ENCODE peak calls at places on chromosomes 5 and 9, in eight cellular contexts. G is activated naive CD4-positive, alpha-beta T cell treated with Interleukin-2 at 50 U/mL for 16 hours; K is naive thymus-derived CD4-positive, alpha-beta T cell; R is DMS 273 treated with DMSO at 0.1 percent for 48 hours; I is left ventricle myocardium inferior; E is spleen; O is Peyer's patch; N is CD8-positive, alpha-beta T cell. U is an unnamed sample.

GRCh38 chr9:136323420-136323819 is 3.9 kb upstream of the GPSM1 start:
- DNase-seq in G (no peak), K (no peak), R (no peak), I (no peak), E (no peak), O (no peak), N (no peak), U (no peak)

GRCh38 chr9:115121140-115121710 is 3.3 kb upstream of the TNC start:
- DNase-seq in G (no peak), K (no peak), R (no peak), I (no peak), E (no peak), O (no peak), N (no peak), U (no peak)

GRCh38 chr5:157290981-157291711 is 25.2 kb downstream of the CYFIP2 start:
- DNase-seq in G (no peak), K (no peak), R (no peak), I (no peak), E (no peak), O (peak; percentile 90), N (no peak), U (peak; percentile 41)

GRCh38 chr5:180364306-180364856 is 11.2 kb upstream of the GFPT2 start:
- DNase-seq in G (no peak), K (no peak), R (no peak), I (no peak), E (no peak), O (no peak), N (no peak), U (no peak)

GRCh38 chr9:36191290-36191645 is 547 bp downstream of the CLTA start:
- DNase-seq in G (peak; percentile 59), K (peak; percentile 25), R (no peak), I (peak; percentile 41), E (peak; percentile 86), O (peak; percentile 61), N (no peak), U (peak; percentile 60)

GRCh38 chr5:108259306-108259705 is 122.6 kb downstream of the FBXL17 start:
- DNase-seq in G (no peak), K (no peak), R (no peak), I (no peak), E (no peak), O (no peak), N (no peak), U (peak; percentile 40)

GRCh38 chr5:151492729-151493128 is 45.3 kb downstream of the SLC36A1 start:
- DNase-seq in G (no peak), K (no peak), R (no peak), I (no peak), E (no peak), O (no peak), N (no peak), U (no peak)

GRCh38 chr9:131276891-131277672 is 772 bp upstream of the FAM78A start:
- DNase-seq in G (peak; percentile 51), K (peak; percentile 36), R (no peak), I (no peak), E (peak; percentile 91), O (no peak), N (no peak), U (peak; percentile 40)

GRCh38 chr5:91277840-91278239 is 105.3 kb downstream of the ARRDC3 start:
- DNase-seq in G (no peak), K (no peak), R (no peak), I (no peak), E (no peak), O (no peak), N (no peak), U (no peak)

GRCh38 chr5:175652741-175653663 is 4.9 kb upstream of the HRH2 start:
- DNase-seq in G (peak; percentile 85), K (peak; percentile 83), R (no peak), I (no peak), E (no peak), O (peak; percentile 69), N (peak; percentile 28), U (peak; percentile 24)

GRCh38 chr5:168254013-168254693 is 37.3 kb upstream of the WWC1 start:
- DNase-seq in G (no peak), K (no peak), R (no peak), I (no peak), E (no peak), O (no peak), N (no peak), U (no peak)

GRCh38 chr9:101380295-101380694 is 4.5 kb downstream of the BAAT start:
- DNase-seq in G (no peak), K (no peak), R (no peak), I (no peak), E (no peak), O (no peak), N (no peak), U (no peak)

GRCh38 chr5:68924490-68925145 is 169.2 kb upstream of the SLC30A5 start:
- DNase-seq in G (no peak), K (no peak), R (no peak), I (no peak), E (no peak), O (no peak), N (no peak), U (no peak)

GRCh38 chr5:139178948-139179347 is 19.2 kb downstream of the SIL1 start:
- DNase-seq in G (no peak), K (no peak), R (peak; percentile 29), I (no peak), E (no peak), O (no peak), N (no peak), U (no peak)

GRCh38 chr5:139271201-139272027 is 22.1 kb upstream of the MATR3 start:
- DNase-seq in G (no peak), K (no peak), R (no peak), I (no peak), E (no peak), O (no peak), N (no peak), U (no peak)

GRCh38 chr9:125805057-125805456 is 57.9 kb downstream of the PBX3 start:
- DNase-seq in G (no peak), K (no peak), R (no peak), I (no peak), E (no peak), O (no peak), N (no peak), U (no peak)

GRCh38 chr5:58088941-58089340 is 370.9 kb downstream of the PLK2 start:
- DNase-seq in G (no peak), K (no peak), R (no peak), I (no peak), E (no peak), O (no peak), N (no peak), U (no peak)

GRCh38 chr5:136058031-136058971 is 29.5 kb downstream of the TGFBI start:
- DNase-seq in G (no peak), K (no peak), R (peak; percentile 45), I (peak; percentile 66), E (peak; percentile 34), O (peak; percentile 63), N (no peak), U (no peak)

GRCh38 chr9:129081388-129081889 is 528 bp downstream of the DOLPP1 start:
- DNase-seq in G (no peak), K (no peak), R (no peak), I (no peak), E (peak; percentile 82), O (no peak), N (no peak), U (no peak)

GRCh38 chr5:34598177-34598794 is 57.8 kb upstream of the RAI14 start:
- DNase-seq in G (no peak), K (no peak), R (no peak), I (no peak), E (no peak), O (no peak), N (no peak), U (no peak)

GRCh38 chr5:59893061-59893435 is 478 bp downstream of the PDE4D start:
- DNase-seq in G (no peak), K (no peak), R (no peak), I (no peak), E (no peak), O (no peak), N (no peak), U (no peak)

GRCh38 chr5:79032031-79032711 is 37.3 kb downstream of the DMGDH start:
- DNase-seq in G (no peak), K (no peak), R (no peak), I (no peak), E (no peak), O (no peak), N (no peak), U (no peak)

GRCh38 chr9:135582966-135583685 is 21.6 kb downstream of the PAEP start:
- DNase-seq in G (no peak), K (no peak), R (no peak), I (no peak), E (peak; percentile 49), O (peak; percentile 21), N (no peak), U (no peak)

GRCh38 chr5:62692946-62693713 is 114.5 kb downstream of the LRRC70 start:
- DNase-seq in G (no peak), K (no peak), R (no peak), I (no peak), E (no peak), O (no peak), N (no peak), U (peak; percentile 11)

GRCh38 chr5:108078882-108079281 is 303.0 kb downstream of the FBXL17 start:
- DNase-seq in G (no peak), K (no peak), R (no peak), I (no peak), E (no peak), O (no peak), N (no peak), U (no peak)

GRCh38 chr5:135223404-135223803 is 175.6 kb downstream of the MACROH2A1 start:
- DNase-seq in G (no peak), K (no peak), R (no peak), I (no peak), E (no peak), O (peak; percentile 25), N (no peak), U (no peak)

GRCh38 chr5:106875591-106876297 is 795.0 kb downstream of the EFNA5 start:
- DNase-seq in G (no peak), K (no peak), R (no peak), I (no peak), E (peak; percentile 48), O (no peak), N (no peak), U (peak; percentile 66)

GRCh38 chr9:134814598-134815215 is 65.9 kb upstream of the FCN2 start:
- DNase-seq in G (no peak), K (no peak), R (no peak), I (no peak), E (no peak), O (no peak), N (no peak), U (no peak)

GRCh38 chr5:53430618-53431252 is 49.7 kb upstream of the FST start:
- DNase-seq in G (no peak), K (no peak), R (no peak), I (no peak), E (no peak), O (no peak), N (no peak), U (peak; percentile 19)

GRCh38 chr5:5373351-5374033 is 49.0 kb upstream of the ICE1 start:
- DNase-seq in G (no peak), K (no peak), R (no peak), I (no peak), E (no peak), O (no peak), N (no peak), U (no peak)

GRCh38 chr9:129995409-129996160 is 47.4 kb downstream of the FNBP1 start:
- DNase-seq in G (peak; percentile 46), K (no peak), R (no peak), I (no peak), E (no peak), O (peak; percentile 61), N (no peak), U (peak; percentile 84)

GRCh38 chr5:1844708-1845436 is 37.9 kb downstream of the IRX4 start:
- DNase-seq in G (no peak), K (no peak), R (no peak), I (no peak), E (no peak), O (no peak), N (no peak), U (no peak)

GRCh38 chr5:123512631-123513461 is 869 bp downstream of the CSNK1G3 start:
- DNase-seq in G (peak; percentile 43), K (peak; percentile 33), R (no peak), I (peak; percentile 31), E (peak; percentile 92), O (peak; percentile 62), N (peak; percentile 0), U (peak; percentile 53)

GRCh38 chr9:83584995-83585394 is 37.9 kb upstream of the IDNK start:
- DNase-seq in G (no peak), K (no peak), R (no peak), I (no peak), E (no peak), O (no peak), N (no peak), U (no peak)

U was measured in GM12865.